ENCODE peak calls at places on chromosome 3, in six cellular contexts. One of them, this sample, is unnamed.

GRCh38 chr3:59818033-59818936 is 768.5 kb upstream of the CFAP20DC start:
- DNase-seq in transverse colon: peak
- DNase-seq in left ventricle myocardium inferior: peak
- DNase-seq in right atrium auricular region: peak
- DNase-seq in GM23338: no peak
- DNase-seq in H1: no peak
- DNase-seq in this sample: peak

GRCh38 chr3:58143417-58144055 is 67.2 kb downstream of the DNASE1L3 start:
- DNase-seq in transverse colon: no peak
- DNase-seq in left ventricle myocardium inferior: no peak
- DNase-seq in right atrium auricular region: no peak
- DNase-seq in GM23338: no peak
- DNase-seq in H1: no peak
- DNase-seq in this sample: no peak

GRCh38 chr3:37899711-37900306 is 38.1 kb downstream of the CTDSPL start:
- DNase-seq in transverse colon: no peak
- DNase-seq in left ventricle myocardium inferior: no peak
- DNase-seq in right atrium auricular region: no peak
- DNase-seq in GM23338: no peak
- DNase-seq in H1: no peak
- DNase-seq in this sample: no peak

GRCh38 chr3:121988146-121988545 is 33.9 kb downstream of the ILDR1 start:
- DNase-seq in transverse colon: no peak
- DNase-seq in left ventricle myocardium inferior: no peak
- DNase-seq in right atrium auricular region: no peak
- DNase-seq in GM23338: no peak
- DNase-seq in H1: no peak
- DNase-seq in this sample: no peak

GRCh38 chr3:191275751-191276150 is 53.4 kb upstream of the CCDC50 start:
- DNase-seq in transverse colon: no peak
- DNase-seq in left ventricle myocardium inferior: no peak
- DNase-seq in right atrium auricular region: no peak
- DNase-seq in GM23338: no peak
- DNase-seq in H1: no peak
- DNase-seq in this sample: no peak

GRCh38 chr3:9715127-9715526 is 11.5 kb downstream of the CPNE9 start:
- DNase-seq in transverse colon: no peak
- DNase-seq in left ventricle myocardium inferior: no peak
- DNase-seq in right atrium auricular region: no peak
- DNase-seq in GM23338: peak
- DNase-seq in H1: no peak
- DNase-seq in this sample: no peak

GRCh38 chr3:49199244-49199899 is 28.0 kb downstream of the KLHDC8B start:
- DNase-seq in transverse colon: peak
- DNase-seq in left ventricle myocardium inferior: peak
- DNase-seq in right atrium auricular region: peak
- DNase-seq in GM23338: peak
- DNase-seq in H1: no peak
- DNase-seq in this sample: peak

GRCh38 chr3:134029734-134030381 is at the start of gene SLCO2A1:
- DNase-seq in transverse colon: peak
- DNase-seq in left ventricle myocardium inferior: peak
- DNase-seq in right atrium auricular region: no peak
- DNase-seq in GM23338: peak
- DNase-seq in H1: no peak
- DNase-seq in this sample: peak

GRCh38 chr3:115100172-115100571 is 46.9 kb downstream of the ZBTB20 start:
- DNase-seq in transverse colon: no peak
- DNase-seq in left ventricle myocardium inferior: no peak
- DNase-seq in right atrium auricular region: no peak
- DNase-seq in GM23338: peak
- DNase-seq in H1: no peak
- DNase-seq in this sample: no peak

GRCh38 chr3:32992310-32992686 is 40.9 kb downstream of the CCR4 start:
- DNase-seq in transverse colon: no peak
- DNase-seq in left ventricle myocardium inferior: no peak
- DNase-seq in right atrium auricular region: no peak
- DNase-seq in GM23338: no peak
- DNase-seq in H1: no peak
- DNase-seq in this sample: no peak

GRCh38 chr3:178289544-178290160 is 246.6 kb upstream of the KCNMB2 start:
- DNase-seq in transverse colon: no peak
- DNase-seq in left ventricle myocardium inferior: peak
- DNase-seq in right atrium auricular region: no peak
- DNase-seq in GM23338: no peak
- DNase-seq in H1: no peak
- DNase-seq in this sample: no peak

GRCh38 chr3:11558002-11558401 is 85.7 kb downstream of the VGLL4 start:
- DNase-seq in transverse colon: no peak
- DNase-seq in left ventricle myocardium inferior: peak
- DNase-seq in right atrium auricular region: no peak
- DNase-seq in GM23338: no peak
- DNase-seq in H1: no peak
- DNase-seq in this sample: no peak

GRCh38 chr3:153843994-153844393 is 277.2 kb upstream of the ARHGEF26 start:
- DNase-seq in transverse colon: no peak
- DNase-seq in left ventricle myocardium inferior: no peak
- DNase-seq in right atrium auricular region: no peak
- DNase-seq in GM23338: no peak
- DNase-seq in H1: no peak
- DNase-seq in this sample: no peak

GRCh38 chr3:56761887-56762605 is 39.7 kb downstream of the ARHGEF3 start:
- DNase-seq in transverse colon: no peak
- DNase-seq in left ventricle myocardium inferior: no peak
- DNase-seq in right atrium auricular region: no peak
- DNase-seq in GM23338: no peak
- DNase-seq in H1: no peak
- DNase-seq in this sample: no peak

DNA sequence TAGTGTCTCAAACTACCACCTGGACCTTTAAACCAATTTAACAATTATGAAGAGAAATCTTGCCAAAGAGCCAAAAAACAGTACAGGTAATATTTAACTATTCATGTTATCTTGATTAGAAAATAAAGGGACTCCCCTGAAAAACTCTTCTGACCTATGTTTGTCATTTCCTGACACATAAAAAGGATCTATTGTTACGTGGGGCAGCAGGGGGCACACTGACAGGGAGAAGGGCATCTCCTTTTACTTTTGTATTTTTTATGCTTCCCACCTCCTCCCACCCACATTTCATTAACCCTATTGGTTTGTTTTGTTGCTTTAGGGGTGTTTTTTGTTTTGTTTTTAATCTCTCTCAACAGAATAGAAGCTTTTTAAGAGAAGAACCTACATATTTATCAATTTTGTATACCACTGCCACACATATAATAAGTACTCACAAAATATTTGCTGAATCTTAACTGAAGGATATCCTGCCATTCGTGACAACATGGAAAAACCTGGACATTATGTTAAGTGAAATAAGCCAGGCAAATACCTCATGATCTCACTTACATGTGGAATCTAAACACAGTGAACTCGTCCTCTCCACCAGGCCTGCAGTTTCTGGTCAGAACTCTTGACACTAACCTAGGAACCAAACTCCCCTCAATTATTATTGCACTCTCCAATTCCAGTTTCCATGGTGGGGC is 17.7 kb downstream of the STAG1 start:
- DNase-seq in transverse colon: no peak
- DNase-seq in left ventricle myocardium inferior: no peak
- DNase-seq in right atrium auricular region: no peak
- DNase-seq in GM23338: peak
- DNase-seq in H1: no peak
- DNase-seq in this sample: no peak
- H3K27ac ChIP-seq in transverse colon: no peak
- H3K27ac ChIP-seq in left ventricle myocardium inferior: no peak
- H3K27ac ChIP-seq in right atrium auricular region: no peak
- H3K27ac ChIP-seq in GM23338: no peak
- H3K27ac ChIP-seq in H1: no peak
- H3K27ac ChIP-seq in this sample: no peak

DNA sequence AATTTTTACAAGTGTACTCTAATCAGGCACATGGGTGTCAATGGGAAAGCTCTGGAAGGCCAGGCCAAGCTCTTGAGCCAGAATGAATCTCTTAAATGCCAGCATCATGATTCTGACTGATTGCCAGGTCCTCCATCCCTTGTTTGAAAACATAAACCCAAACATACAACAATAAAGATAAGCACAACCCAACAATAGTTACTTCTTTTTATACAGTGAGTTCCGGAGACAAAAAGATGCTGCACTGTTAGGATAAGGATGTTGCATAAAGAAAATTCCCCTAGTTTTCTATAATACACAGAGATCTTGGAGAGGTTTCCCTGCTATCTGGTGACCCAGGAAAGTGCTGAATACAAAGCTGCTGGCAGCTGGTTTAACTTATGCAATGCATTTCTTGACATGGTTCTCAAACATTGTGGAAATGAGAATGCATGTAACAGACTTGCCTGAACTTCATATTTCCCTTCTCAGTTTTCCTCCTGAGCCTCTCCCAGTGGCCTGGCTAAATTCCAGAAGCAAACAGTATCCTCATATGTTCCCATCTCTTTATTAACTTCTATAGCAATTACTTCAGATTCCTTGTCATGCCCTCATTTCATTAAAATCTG is 180.0 kb upstream of the PRICKLE2 start:
- DNase-seq in transverse colon: no peak
- DNase-seq in left ventricle myocardium inferior: no peak
- DNase-seq in right atrium auricular region: no peak
- DNase-seq in GM23338: no peak
- DNase-seq in H1: no peak
- DNase-seq in this sample: no peak
- H3K27ac ChIP-seq in transverse colon: no peak
- H3K27ac ChIP-seq in left ventricle myocardium inferior: no peak
- H3K27ac ChIP-seq in right atrium auricular region: no peak
- H3K27ac ChIP-seq in GM23338: no peak
- H3K27ac ChIP-seq in H1: no peak
- H3K27ac ChIP-seq in this sample: no peak

DNA sequence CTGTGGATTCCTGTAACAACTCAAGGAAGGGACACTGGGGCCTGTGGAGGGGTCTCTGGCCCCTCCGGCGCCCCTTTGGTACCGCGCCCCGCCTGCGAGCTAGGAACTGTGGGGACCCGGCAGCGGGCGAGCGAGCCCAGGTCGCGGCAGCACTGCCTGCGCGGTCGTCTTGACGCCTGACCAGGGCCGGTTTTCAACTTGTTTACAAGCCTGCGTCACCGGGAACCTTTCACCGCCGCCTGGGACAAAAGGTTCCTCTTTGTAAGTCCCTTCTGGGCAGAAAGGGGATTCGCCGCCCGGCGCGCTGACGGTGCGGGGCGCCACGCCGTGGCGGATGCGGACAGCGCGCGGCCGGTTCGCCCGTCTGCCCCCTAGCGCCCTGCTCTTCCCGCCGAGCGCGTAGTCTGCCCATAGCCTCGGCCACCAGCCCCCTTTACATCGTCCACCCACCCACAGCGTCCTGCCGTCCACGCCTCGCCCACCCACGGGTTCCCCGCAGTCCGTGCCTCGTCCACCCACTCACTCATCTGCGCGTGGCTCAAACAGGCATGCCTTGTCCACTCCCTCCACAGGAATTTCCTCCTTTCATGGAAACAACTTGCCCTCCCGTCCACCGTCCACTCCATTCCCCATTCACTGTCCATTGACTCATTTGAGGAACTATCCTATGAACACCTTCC is 5.5 kb upstream of the CFAP100 start:
- DNase-seq in transverse colon: peak
- DNase-seq in left ventricle myocardium inferior: peak
- DNase-seq in right atrium auricular region: peak
- DNase-seq in GM23338: peak
- DNase-seq in H1: peak
- DNase-seq in this sample: peak
- H3K27ac ChIP-seq in transverse colon: peak
- H3K27ac ChIP-seq in left ventricle myocardium inferior: peak
- H3K27ac ChIP-seq in right atrium auricular region: peak
- H3K27ac ChIP-seq in GM23338: peak
- H3K27ac ChIP-seq in H1: no peak
- H3K27ac ChIP-seq in this sample: peak

GRCh38 chr3:71232175-71232679 is 351.3 kb downstream of the FOXP1 start:
- DNase-seq in transverse colon: no peak
- DNase-seq in left ventricle myocardium inferior: no peak
- DNase-seq in right atrium auricular region: no peak
- DNase-seq in GM23338: no peak
- DNase-seq in H1: no peak
- DNase-seq in this sample: no peak

GRCh38 chr3:71231680-71232079 is 351.8 kb downstream of the FOXP1 start:
- DNase-seq in transverse colon: no peak
- DNase-seq in left ventricle myocardium inferior: no peak
- DNase-seq in right atrium auricular region: no peak
- DNase-seq in GM23338: no peak
- DNase-seq in H1: no peak
- DNase-seq in this sample: no peak

GRCh38 chr3:71227344-71227743 is 356.2 kb downstream of the FOXP1 start:
- DNase-seq in transverse colon: no peak
- DNase-seq in left ventricle myocardium inferior: no peak
- DNase-seq in right atrium auricular region: no peak
- DNase-seq in GM23338: no peak
- DNase-seq in H1: no peak
- DNase-seq in this sample: no peak

GRCh38 chr3:71228156-71228885 is 355.2 kb downstream of the FOXP1 start:
- DNase-seq in transverse colon: no peak
- DNase-seq in left ventricle myocardium inferior: no peak
- DNase-seq in right atrium auricular region: no peak
- DNase-seq in GM23338: no peak
- DNase-seq in H1: no peak
- DNase-seq in this sample: no peak

GRCh38 chr3:71229905-71230657 is 353.4 kb downstream of the FOXP1 start:
- DNase-seq in transverse colon: no peak
- DNase-seq in left ventricle myocardium inferior: no peak
- DNase-seq in right atrium auricular region: no peak
- DNase-seq in GM23338: no peak
- DNase-seq in H1: no peak
- DNase-seq in this sample: no peak
- H3K27ac ChIP-seq in transverse colon: peak
- H3K27ac ChIP-seq in left ventricle myocardium inferior: no peak
- H3K27ac ChIP-seq in right atrium auricular region: no peak
- H3K27ac ChIP-seq in GM23338: no peak
- H3K27ac ChIP-seq in H1: no peak
- H3K27ac ChIP-seq in this sample: no peak

This sample was measured in coronary artery.